ENCODE peak calls at places on chromosomes 12 and 14, in seven cellular contexts. One of them, this sample, is unnamed.
A peak's percentile ranks its signal among the peaks of the same experiment; 100 is the strongest.

GRCh38 chr12:19550626-19551025 is 111.3 kb downstream of the AEBP2 start:
- DNase-seq in colonic mucosa: no peak
- DNase-seq in GM23338: no peak
- DNase-seq in thoracic aorta: no peak
- DNase-seq in mesenchymal stem cell: no peak
- DNase-seq in effector memory CD4-positive, alpha-beta T cell: no peak
- DNase-seq in substantia nigra: no peak
- DNase-seq in this sample: no peak

GRCh38 chr12:45543887-45544286 is 185.6 kb upstream of the ARID2 start:
- DNase-seq in effector memory CD4-positive, alpha-beta T cell: peak; percentile 7
- DNase-seq in colonic mucosa: peak; percentile 56
- DNase-seq in thoracic aorta: no peak
- DNase-seq in substantia nigra: no peak
- DNase-seq in GM23338: peak; percentile 90
- DNase-seq in mesenchymal stem cell: peak; percentile 84
- DNase-seq in this sample: peak; percentile 77

GRCh38 chr12:124792961-124793441 is 70.7 kb downstream of the SCARB1 start:
- DNase-seq in effector memory CD4-positive, alpha-beta T cell: no peak
- DNase-seq in GM23338: no peak
- DNase-seq in substantia nigra: no peak
- DNase-seq in mesenchymal stem cell: no peak
- DNase-seq in thoracic aorta: no peak
- DNase-seq in colonic mucosa: no peak
- DNase-seq in this sample: no peak

GRCh38 chr12:2413999-2414792 is 361.4 kb downstream of the CACNA1C start:
- DNase-seq in mesenchymal stem cell: no peak
- DNase-seq in substantia nigra: no peak
- DNase-seq in effector memory CD4-positive, alpha-beta T cell: no peak
- DNase-seq in GM23338: no peak
- DNase-seq in thoracic aorta: no peak
- DNase-seq in colonic mucosa: no peak
- DNase-seq in this sample: no peak

GRCh38 chr12:53575502-53576264 is 50.5 kb downstream of the ATF7 start:
- DNase-seq in thoracic aorta: no peak
- DNase-seq in colonic mucosa: peak; percentile 38
- DNase-seq in effector memory CD4-positive, alpha-beta T cell: no peak
- DNase-seq in substantia nigra: no peak
- DNase-seq in GM23338: no peak
- DNase-seq in mesenchymal stem cell: peak; percentile 88
- DNase-seq in this sample: peak; percentile 78

GRCh38 chr12:3553681-3554546 is 62.9 kb downstream of the PRMT8 start:
- DNase-seq in effector memory CD4-positive, alpha-beta T cell: no peak
- DNase-seq in thoracic aorta: no peak
- DNase-seq in substantia nigra: no peak
- DNase-seq in colonic mucosa: no peak
- DNase-seq in GM23338: peak; percentile 54
- DNase-seq in mesenchymal stem cell: no peak
- DNase-seq in this sample: peak; percentile 29

GRCh38 chr14:68789002-68789797 is 3.7 kb downstream of the ZFP36L1 start:
- DNase-seq in thoracic aorta: no peak
- DNase-seq in colonic mucosa: peak; percentile 89
- DNase-seq in substantia nigra: peak; percentile 38
- DNase-seq in effector memory CD4-positive, alpha-beta T cell: peak; percentile 72
- DNase-seq in mesenchymal stem cell: peak; percentile 75
- DNase-seq in GM23338: peak; percentile 71
- DNase-seq in this sample: peak; percentile 63

GRCh38 chr14:55133416-55133815 is 4.4 kb downstream of the LGALS3 start:
- DNase-seq in effector memory CD4-positive, alpha-beta T cell: no peak
- DNase-seq in mesenchymal stem cell: peak; percentile 35
- DNase-seq in substantia nigra: no peak
- DNase-seq in colonic mucosa: no peak
- DNase-seq in thoracic aorta: no peak
- DNase-seq in GM23338: peak; percentile 32
- DNase-seq in this sample: no peak

GRCh38 chr12:6067152-6067916 is 57.1 kb downstream of the VWF start:
- DNase-seq in colonic mucosa: no peak
- DNase-seq in GM23338: peak; percentile 79
- DNase-seq in effector memory CD4-positive, alpha-beta T cell: no peak
- DNase-seq in mesenchymal stem cell: no peak
- DNase-seq in substantia nigra: no peak
- DNase-seq in thoracic aorta: no peak
- DNase-seq in this sample: no peak

GRCh38 chr12:9732966-9733461 is at the start of gene CLECL1:
- DNase-seq in effector memory CD4-positive, alpha-beta T cell: no peak
- DNase-seq in GM23338: no peak
- DNase-seq in mesenchymal stem cell: no peak
- DNase-seq in colonic mucosa: no peak
- DNase-seq in thoracic aorta: no peak
- DNase-seq in substantia nigra: no peak
- DNase-seq in this sample: no peak

GRCh38 chr12:9730591-9730990 is 2.3 kb downstream of the CLECL1 start:
- DNase-seq in colonic mucosa: no peak
- DNase-seq in thoracic aorta: no peak
- DNase-seq in mesenchymal stem cell: no peak
- DNase-seq in GM23338: no peak
- DNase-seq in effector memory CD4-positive, alpha-beta T cell: no peak
- DNase-seq in substantia nigra: no peak
- DNase-seq in this sample: no peak

GRCh38 chr12:9731797-9732196 is 1.1 kb downstream of the CLECL1 start:
- DNase-seq in effector memory CD4-positive, alpha-beta T cell: no peak
- DNase-seq in GM23338: no peak
- DNase-seq in colonic mucosa: no peak
- DNase-seq in mesenchymal stem cell: no peak
- DNase-seq in substantia nigra: no peak
- DNase-seq in thoracic aorta: no peak
- DNase-seq in this sample: no peak

GRCh38 chr12:9730011-9730410 is 2.9 kb downstream of the CLECL1 start:
- DNase-seq in substantia nigra: no peak
- DNase-seq in thoracic aorta: no peak
- DNase-seq in colonic mucosa: no peak
- DNase-seq in mesenchymal stem cell: no peak
- DNase-seq in effector memory CD4-positive, alpha-beta T cell: no peak
- DNase-seq in GM23338: no peak
- DNase-seq in this sample: no peak

DNA sequence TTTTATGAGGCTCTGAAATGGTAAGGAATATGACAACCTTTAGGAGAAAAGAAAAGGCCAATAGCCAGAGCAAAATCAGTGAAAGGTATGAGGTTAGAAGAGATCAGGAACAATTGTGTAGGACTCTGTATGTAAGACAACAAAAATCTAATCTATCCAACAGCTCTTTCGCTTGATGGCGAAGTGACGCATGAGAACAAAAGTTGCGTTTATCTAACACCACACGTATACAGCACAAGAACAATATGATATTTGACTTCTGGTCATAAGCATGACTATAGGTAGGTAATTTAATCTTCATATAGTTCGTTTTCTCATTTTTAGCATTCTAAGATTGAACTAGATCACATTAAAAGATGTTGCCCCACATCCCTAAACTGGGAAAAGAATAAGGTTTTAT is 1.5 kb downstream of the CLECL1 start:
- DNase-seq in GM23338: no peak
- DNase-seq in substantia nigra: no peak
- DNase-seq in effector memory CD4-positive, alpha-beta T cell: no peak
- DNase-seq in thoracic aorta: no peak
- DNase-seq in mesenchymal stem cell: no peak
- DNase-seq in colonic mucosa: no peak
- DNase-seq in this sample: no peak
- H3K27ac ChIP-seq in GM23338: no peak overlapping the region
- H3K27ac ChIP-seq in substantia nigra: no peak overlapping the region
- H3K27ac ChIP-seq in effector memory CD4-positive, alpha-beta T cell: no peak overlapping the region
- H3K27ac ChIP-seq in thoracic aorta: peak overlapping the region; percentile 2
- H3K27ac ChIP-seq in mesenchymal stem cell: no peak overlapping the region
- H3K27ac ChIP-seq in colonic mucosa: peak overlapping the region; percentile 16
- H3K27ac ChIP-seq in this sample: peak overlapping the region; percentile 25

GRCh38 chr14:74954947-74955228 is 509 bp downstream of the PGF start:
- DNase-seq in thoracic aorta: no peak
- DNase-seq in substantia nigra: no peak
- DNase-seq in effector memory CD4-positive, alpha-beta T cell: no peak
- DNase-seq in GM23338: no peak
- DNase-seq in mesenchymal stem cell: no peak
- DNase-seq in colonic mucosa: no peak
- DNase-seq in this sample: no peak

GRCh38 chr14:74953686-74954085 is 1.7 kb downstream of the PGF start:
- DNase-seq in mesenchymal stem cell: no peak
- DNase-seq in substantia nigra: no peak
- DNase-seq in colonic mucosa: no peak
- DNase-seq in effector memory CD4-positive, alpha-beta T cell: no peak
- DNase-seq in thoracic aorta: no peak
- DNase-seq in GM23338: no peak
- DNase-seq in this sample: no peak

GRCh38 chr14:74952697-74953484 is 2.5 kb downstream of the PGF start:
- DNase-seq in thoracic aorta: no peak
- DNase-seq in colonic mucosa: no peak
- DNase-seq in mesenchymal stem cell: no peak
- DNase-seq in GM23338: no peak
- DNase-seq in effector memory CD4-positive, alpha-beta T cell: no peak
- DNase-seq in substantia nigra: no peak
- DNase-seq in this sample: no peak

GRCh38 chr14:74955229-74955999 is at the start of gene PGF:
- DNase-seq in effector memory CD4-positive, alpha-beta T cell: no peak
- DNase-seq in colonic mucosa: peak; percentile 78
- DNase-seq in GM23338: peak; percentile 80
- DNase-seq in mesenchymal stem cell: peak; percentile 70
- DNase-seq in thoracic aorta: no peak
- DNase-seq in substantia nigra: no peak
- DNase-seq in this sample: no peak

DNA sequence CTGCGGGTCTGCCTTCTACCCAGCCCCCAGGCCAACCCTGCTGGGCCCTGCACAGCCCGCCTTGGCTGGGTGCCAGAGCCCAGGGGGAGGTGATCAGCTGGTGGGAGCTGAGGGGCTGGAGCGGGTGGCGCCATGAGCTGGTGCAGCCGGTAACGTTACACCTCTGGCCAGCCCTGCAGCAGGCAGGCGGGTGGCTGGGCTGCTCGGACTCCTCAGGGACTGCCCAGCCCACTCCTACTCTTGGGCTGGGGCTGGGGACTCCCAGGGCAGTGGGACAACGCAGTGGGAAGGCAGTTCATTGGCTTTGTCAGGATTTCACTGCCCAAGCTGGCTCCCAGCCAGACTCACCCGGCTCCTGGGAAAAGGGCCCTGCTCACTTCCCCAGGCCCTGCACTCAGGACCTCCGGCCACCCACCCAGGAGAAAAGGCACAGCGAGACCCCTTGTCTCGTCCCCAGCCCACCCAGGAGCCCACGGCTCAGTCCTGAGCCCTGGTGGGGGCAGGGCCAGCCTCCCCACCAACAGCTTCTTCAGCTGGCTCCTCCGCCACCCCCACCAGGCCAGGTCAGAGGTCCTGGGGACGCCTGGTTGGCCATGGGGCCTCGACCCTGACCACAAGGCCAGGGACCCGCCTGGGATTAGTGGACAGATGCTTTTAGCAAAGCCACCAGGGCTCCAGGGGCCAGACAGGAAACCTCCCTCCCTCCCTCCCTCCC is 1.0 kb downstream of the PGF start:
- DNase-seq in substantia nigra: no peak
- DNase-seq in mesenchymal stem cell: peak; percentile 52
- DNase-seq in effector memory CD4-positive, alpha-beta T cell: no peak
- DNase-seq in thoracic aorta: no peak
- DNase-seq in colonic mucosa: no peak
- DNase-seq in GM23338: no peak
- DNase-seq in this sample: no peak
- H3K27ac ChIP-seq in substantia nigra: no peak overlapping the region
- H3K27ac ChIP-seq in mesenchymal stem cell: no peak overlapping the region
- H3K27ac ChIP-seq in effector memory CD4-positive, alpha-beta T cell: no peak overlapping the region
- H3K27ac ChIP-seq in thoracic aorta: peak overlapping the region; percentile 67
- H3K27ac ChIP-seq in colonic mucosa: no peak overlapping the region
- H3K27ac ChIP-seq in GM23338: no peak overlapping the region
- H3K27ac ChIP-seq in this sample: no peak overlapping the region

GRCh38 chr12:125835852-125836251 is 770.6 kb downstream of the AACS start:
- DNase-seq in substantia nigra: no peak
- DNase-seq in colonic mucosa: no peak
- DNase-seq in GM23338: no peak
- DNase-seq in mesenchymal stem cell: no peak
- DNase-seq in thoracic aorta: no peak
- DNase-seq in effector memory CD4-positive, alpha-beta T cell: no peak
- DNase-seq in this sample: no peak

GRCh38 chr12:125841332-125841731 is 776.1 kb downstream of the AACS start:
- DNase-seq in GM23338: no peak
- DNase-seq in colonic mucosa: no peak
- DNase-seq in thoracic aorta: no peak
- DNase-seq in effector memory CD4-positive, alpha-beta T cell: no peak
- DNase-seq in mesenchymal stem cell: no peak
- DNase-seq in substantia nigra: no peak
- DNase-seq in this sample: no peak

DNA sequence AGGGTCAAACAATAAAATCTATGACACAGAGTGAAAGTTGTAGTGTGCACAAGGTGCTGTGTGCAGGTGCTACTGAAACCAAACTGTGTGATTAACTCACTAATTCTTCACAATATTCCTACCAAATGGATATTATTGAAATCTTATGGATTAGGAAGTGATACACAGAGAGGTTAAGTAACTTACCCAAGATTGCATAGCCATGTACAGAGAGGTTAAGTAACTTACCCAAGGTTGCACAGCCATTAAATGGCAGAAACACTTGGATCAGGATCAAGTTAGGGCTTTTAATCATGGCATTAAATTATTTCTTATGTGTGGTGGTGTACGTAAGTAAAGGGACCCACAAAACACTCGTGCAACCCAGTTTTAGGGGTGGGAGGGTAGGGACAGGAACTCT is 771.4 kb downstream of the AACS start:
- DNase-seq in mesenchymal stem cell: no peak
- DNase-seq in colonic mucosa: no peak
- DNase-seq in thoracic aorta: no peak
- DNase-seq in effector memory CD4-positive, alpha-beta T cell: no peak
- DNase-seq in substantia nigra: no peak
- DNase-seq in GM23338: no peak
- DNase-seq in this sample: no peak
- H3K27ac ChIP-seq in mesenchymal stem cell: no peak overlapping the region
- H3K27ac ChIP-seq in colonic mucosa: no peak overlapping the region
- H3K27ac ChIP-seq in thoracic aorta: no peak overlapping the region
- H3K27ac ChIP-seq in effector memory CD4-positive, alpha-beta T cell: no peak overlapping the region
- H3K27ac ChIP-seq in substantia nigra: no peak overlapping the region
- H3K27ac ChIP-seq in GM23338: no peak overlapping the region
- H3K27ac ChIP-seq in this sample: no peak overlapping the region

GRCh38 chr12:113197518-113198077 is 12.1 kb downstream of the RITA1 start:
- DNase-seq in effector memory CD4-positive, alpha-beta T cell: no peak
- DNase-seq in thoracic aorta: no peak
- DNase-seq in colonic mucosa: no peak
- DNase-seq in substantia nigra: no peak
- DNase-seq in mesenchymal stem cell: no peak
- DNase-seq in GM23338: no peak
- DNase-seq in this sample: no peak

GRCh38 chr12:113196996-113197395 is 11.5 kb downstream of the RITA1 start:
- DNase-seq in substantia nigra: peak; percentile 8
- DNase-seq in mesenchymal stem cell: peak; percentile 87
- DNase-seq in effector memory CD4-positive, alpha-beta T cell: no peak
- DNase-seq in thoracic aorta: no peak
- DNase-seq in GM23338: peak; percentile 86
- DNase-seq in colonic mucosa: peak; percentile 79
- DNase-seq in this sample: peak; percentile 81

GRCh38 chr12:113196582-113196981 is 11.1 kb downstream of the RITA1 start:
- DNase-seq in effector memory CD4-positive, alpha-beta T cell: no peak
- DNase-seq in colonic mucosa: no peak
- DNase-seq in GM23338: no peak
- DNase-seq in thoracic aorta: no peak
- DNase-seq in substantia nigra: no peak
- DNase-seq in mesenchymal stem cell: no peak
- DNase-seq in this sample: no peak

GRCh38 chr12:113194971-113195391 is 9.5 kb downstream of the RITA1 start:
- DNase-seq in mesenchymal stem cell: peak; percentile 66
- DNase-seq in substantia nigra: no peak
- DNase-seq in thoracic aorta: no peak
- DNase-seq in colonic mucosa: no peak
- DNase-seq in effector memory CD4-positive, alpha-beta T cell: no peak
- DNase-seq in GM23338: no peak
- DNase-seq in this sample: no peak

GRCh38 chr12:113195598-113195997 is 10.1 kb downstream of the RITA1 start:
- DNase-seq in colonic mucosa: no peak
- DNase-seq in substantia nigra: no peak
- DNase-seq in mesenchymal stem cell: no peak
- DNase-seq in effector memory CD4-positive, alpha-beta T cell: no peak
- DNase-seq in GM23338: no peak
- DNase-seq in thoracic aorta: no peak
- DNase-seq in this sample: no peak
- H3K27ac ChIP-seq in colonic mucosa: no peak overlapping the region
- H3K27ac ChIP-seq in substantia nigra: no peak overlapping the region
- H3K27ac ChIP-seq in mesenchymal stem cell: peak overlapping the region; percentile 96
- H3K27ac ChIP-seq in effector memory CD4-positive, alpha-beta T cell: no peak overlapping the region
- H3K27ac ChIP-seq in GM23338: no peak overlapping the region
- H3K27ac ChIP-seq in thoracic aorta: peak overlapping the region; percentile 73
- H3K27ac ChIP-seq in this sample: no peak overlapping the region

This sample was measured in HL-60.